ENCODE peak calls at places on chromosomes 3 and 15, in seven cellular contexts. L is IMR-90; R is HCT116; F is breast epithelium; J is iPS DF 6.9; N is ovary; Z is effector memory CD4-positive, alpha-beta T cell. P is an unnamed sample.

GRCh38 chr3:197353867-197354180 is 55.4 kb upstream of the DLG1 start:
- DNase-seq in L (peak; percentile 59), R (no peak), F (no peak), J (no peak), N (no peak), Z (no peak), P (no peak)

GRCh38 chr3:171156455-171157005 is 130.0 kb upstream of the SLC2A2 start:
- DNase-seq in L (no peak), R (no peak), F (no peak), J (no peak), N (no peak), Z (no peak), P (no peak)

GRCh38 chr15:40776537-40777141 is 6.9 kb downstream of the C15orf62 start:
- DNase-seq in L (peak; percentile 41), R (no peak), F (peak; percentile 86), J (no peak), N (no peak), Z (peak; percentile 14), P (no peak)

GRCh38 chr3:11434017-11434526 is 161.9 kb downstream of the ATG7 start:
- DNase-seq in L (peak; percentile 73), R (no peak), F (no peak), J (no peak), N (peak; percentile 79), Z (no peak), P (peak; percentile 16)

GRCh38 chr15:85607842-85608241 is 186.9 kb downstream of the KLHL25 start:
- DNase-seq in L (peak; percentile 93), R (peak; percentile 24), F (no peak), J (no peak), N (peak; percentile 32), Z (no peak), P (peak; percentile 54)

GRCh38 chr15:27487846-27488245 is 516.9 kb downstream of the GABRG3 start:
- DNase-seq in L (no peak), R (no peak), F (no peak), J (no peak), N (no peak), Z (no peak), P (no peak)

GRCh38 chr3:99213019-99213418 is 311.5 kb upstream of the DCBLD2 start:
- DNase-seq in L (no peak), R (no peak), F (no peak), J (no peak), N (no peak), Z (no peak), P (no peak)

GRCh38 chr3:112411425-112411824 is 78.5 kb downstream of the CD200 start:
- DNase-seq in L (peak; percentile 18), R (no peak), F (no peak), J (no peak), N (no peak), Z (no peak), P (no peak)

GRCh38 chr3:127172211-127172610 is 20.7 kb upstream of the PRR23E start:
- DNase-seq in L (no peak), R (no peak), F (no peak), J (no peak), N (no peak), Z (no peak), P (no peak)

GRCh38 chr3:57444469-57444868 is 99.7 kb downstream of the DNAH12 start:
- DNase-seq in L (no peak), R (no peak), F (no peak), J (no peak), N (no peak), Z (no peak), P (no peak)

GRCh38 chr3:11632564-11632963 is 11.2 kb downstream of the VGLL4 start:
- DNase-seq in L (no peak), R (no peak), F (no peak), J (no peak), N (no peak), Z (no peak), P (no peak)

GRCh38 chr15:69758810-69759410 is 306.3 kb downstream of the RPLP1 start:
- DNase-seq in L (peak; percentile 62), R (no peak), F (no peak), J (no peak), N (no peak), Z (peak; percentile 86), P (no peak)

GRCh38 chr15:59159210-59159609 is 47.4 kb upstream of the LDHAL6B start:
- DNase-seq in L (no peak), R (no peak), F (no peak), J (no peak), N (no peak), Z (no peak), P (no peak)

GRCh38 chr3:143810866-143811265 is 37.4 kb downstream of the SLC9A9 start:
- DNase-seq in L (no peak), R (no peak), F (no peak), J (no peak), N (no peak), Z (no peak), P (no peak)

GRCh38 chr3:152026033-152026556 is 152.7 kb downstream of the SUCNR1 start:
- DNase-seq in L (peak; percentile 89), R (peak; percentile 62), F (no peak), J (no peak), N (no peak), Z (no peak), P (peak; percentile 54)

GRCh38 chr15:100216177-100216576 is 125.6 kb downstream of the ADAMTS17 start:
- DNase-seq in L (no peak), R (no peak), F (no peak), J (no peak), N (peak; percentile 46), Z (no peak), P (no peak)
- H3K4me3 ChIP-seq in L (no peak overlapping the region), R (no peak overlapping the region), F (no peak overlapping the region), J (no peak overlapping the region), N (no peak overlapping the region), Z (no peak overlapping the region), P (no peak overlapping the region)

GRCh38 chr3:42123012-42123581 is 31.9 kb downstream of the TRAK1 start:
- DNase-seq in L (peak; percentile 55), R (no peak), F (no peak), J (no peak), N (no peak), Z (no peak), P (no peak)

GRCh38 chr3:42123824-42124500 is 32.8 kb downstream of the TRAK1 start:
- DNase-seq in L (no peak), R (no peak), F (no peak), J (no peak), N (no peak), Z (no peak), P (no peak)

GRCh38 chr3:42120866-42121265 is 29.7 kb downstream of the TRAK1 start:
- DNase-seq in L (peak; percentile 33), R (no peak), F (no peak), J (no peak), N (no peak), Z (no peak), P (no peak)

GRCh38 chr3:42119558-42120355 is 28.6 kb downstream of the TRAK1 start:
- DNase-seq in L (no peak), R (no peak), F (no peak), J (no peak), N (no peak), Z (no peak), P (no peak)

DNA sequence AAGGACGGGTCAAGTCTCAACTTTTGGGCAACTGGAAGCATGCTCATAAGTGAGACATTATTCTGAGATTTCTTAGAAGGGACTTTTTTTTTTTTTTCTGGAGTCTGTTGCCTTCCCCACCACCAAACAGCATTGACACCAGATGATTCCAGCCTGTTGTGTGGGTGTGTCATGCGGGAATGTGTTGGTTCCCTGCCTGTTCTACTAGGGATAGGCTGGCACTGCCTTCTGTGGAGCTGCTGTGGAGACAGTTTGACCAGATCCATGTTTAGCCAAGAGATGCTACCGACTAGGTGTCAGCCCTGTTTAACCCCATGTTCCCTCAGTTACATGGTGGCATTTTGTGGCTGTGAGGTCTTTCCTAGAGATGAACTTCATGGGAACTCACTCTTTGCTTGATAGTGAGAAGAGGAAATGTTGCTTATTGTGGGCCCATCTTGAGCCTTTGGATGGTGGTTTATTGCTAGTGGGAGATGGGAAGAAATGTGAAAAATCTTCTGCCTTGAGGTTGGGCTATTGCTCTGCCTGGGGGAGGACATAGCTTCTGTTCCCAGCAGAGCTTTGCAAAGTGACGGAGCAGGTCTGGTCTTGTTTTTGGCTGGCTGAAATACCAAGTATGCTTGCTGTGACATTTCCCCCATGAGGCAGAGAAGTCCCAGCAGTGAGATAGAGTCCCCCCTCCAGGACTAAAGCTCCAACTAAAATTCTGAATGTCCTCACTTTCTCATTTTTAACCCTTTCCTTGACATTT is 31.3 kb downstream of the TRAK1 start:
- DNase-seq in L (no peak), R (no peak), F (no peak), J (no peak), N (no peak), Z (no peak), P (no peak)
- H3K27ac ChIP-seq in L (no peak overlapping the region), R (no peak overlapping the region), F (peak overlapping the region; percentile 81), J (no peak overlapping the region), N (no peak overlapping the region), Z (no peak overlapping the region), P (no peak overlapping the region)

GRCh38 chr3:160052385-160053047 is 63.9 kb downstream of the IL12A start:
- DNase-seq in L (peak; percentile 38), R (no peak), F (no peak), J (no peak), N (no peak), Z (no peak), P (no peak)

GRCh38 chr3:160049570-160049969 is 60.9 kb downstream of the IL12A start:
- DNase-seq in L (no peak), R (no peak), F (no peak), J (no peak), N (no peak), Z (no peak), P (no peak)

GRCh38 chr3:160050019-160050418 is 61.4 kb downstream of the IL12A start:
- DNase-seq in L (no peak), R (no peak), F (no peak), J (no peak), N (no peak), Z (no peak), P (no peak)

GRCh38 chr3:160055659-160056058 is 67.0 kb downstream of the IL12A start:
- DNase-seq in L (no peak), R (no peak), F (no peak), J (no peak), N (no peak), Z (no peak), P (no peak)

DNA sequence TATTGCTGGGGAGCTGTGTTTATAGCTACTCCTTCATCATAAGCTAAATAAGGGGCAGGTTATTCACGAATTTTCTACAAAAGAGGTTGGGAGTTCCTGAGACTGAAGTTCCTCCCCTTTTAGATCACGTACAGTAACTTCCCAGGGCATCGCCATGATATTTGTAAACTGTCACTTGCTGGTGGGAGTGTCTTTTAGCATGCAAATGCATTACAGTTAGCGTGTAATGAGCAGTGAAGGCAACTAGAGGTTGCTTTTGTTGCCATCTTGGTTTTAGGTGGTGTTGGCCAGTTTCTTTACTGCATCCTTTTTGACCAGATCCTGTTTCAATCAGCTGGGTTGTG is 64.4 kb downstream of the IL12A start:
- DNase-seq in L (no peak), R (no peak), F (no peak), J (no peak), N (no peak), Z (no peak), P (no peak)
- H3K4me3 ChIP-seq in L (no peak overlapping the region), R (no peak overlapping the region), F (no peak overlapping the region), J (no peak overlapping the region), N (no peak overlapping the region), Z (no peak overlapping the region), P (peak overlapping the region; percentile 17)

DNA sequence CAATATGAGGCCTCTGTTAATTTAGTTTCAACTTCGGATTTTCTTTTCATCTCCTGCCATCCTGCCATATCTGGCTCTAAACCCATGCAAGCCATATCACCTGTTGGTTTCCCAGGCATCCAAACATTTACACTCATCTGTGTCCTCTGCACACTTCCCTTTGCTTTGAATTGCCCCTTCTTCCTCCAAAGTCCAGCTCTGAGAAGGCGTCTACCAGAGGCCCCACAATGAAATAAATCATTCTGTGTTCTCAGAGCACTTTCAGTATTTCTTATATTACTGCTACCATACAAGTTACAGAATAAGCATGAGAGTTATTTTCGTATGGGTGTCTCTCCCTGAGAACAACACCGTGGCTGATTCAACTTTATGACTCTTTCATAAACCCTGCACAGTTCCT is 12.9 kb upstream of the ABHD17C start:
- DNase-seq in L (no peak), R (no peak), F (no peak), J (no peak), N (no peak), Z (no peak), P (no peak)
- H3K27ac ChIP-seq in L (no peak overlapping the region), R (no peak overlapping the region), F (no peak overlapping the region), J (no peak overlapping the region), N (no peak overlapping the region), Z (no peak overlapping the region), P (no peak overlapping the region)